ENCODE peak calls at places on chromosomes 12 and 14, in four cellular contexts. O is A549, T is transverse colon, V is upper lobe of left lung. M is an unnamed sample.

GRCh38 chr12:108679282-108679681 is 45.6 kb upstream of the SELPLG start:
- DNase-seq in O (no peak), T (no peak), V (no peak), M (peak)

GRCh38 chr12:12349711-12350665 is at the start of gene MANSC1:
- DNase-seq in O (peak), V (peak), T (peak), M (no peak)

GRCh38 chr12:129073157-129073915 is 220.1 kb downstream of the GLT1D1 start:
- DNase-seq in V (no peak), O (no peak), T (no peak), M (no peak)

GRCh38 chr12:124914392-124915248 is at the start of gene UBC:
- DNase-seq in T (peak), V (peak), O (peak), M (peak)

GRCh38 chr12:15188136-15188535 is 33.1 kb downstream of the RERG start:
- DNase-seq in T (no peak), V (no peak), O (no peak), M (no peak)

GRCh38 chr14:32382704-32383103 is 53.6 kb downstream of the AKAP6 start:
- DNase-seq in T (no peak), O (peak), V (no peak), M (no peak)

GRCh38 chr12:47763481-47764344 is 5.0 kb upstream of the RAPGEF3 start:
- DNase-seq in O (no peak), V (no peak), T (no peak), M (no peak)

GRCh38 chr14:75824328-75824727 is 157.5 kb downstream of the TGFB3 start:
- DNase-seq in T (no peak), V (no peak), O (no peak), M (no peak)

GRCh38 chr14:77337880-77338279 is 17.0 kb downstream of the GSTZ1 start:
- DNase-seq in T (no peak), V (no peak), O (no peak), M (no peak)

GRCh38 chr12:49565119-49565955 is 2.6 kb downstream of the MCRS1 start:
- DNase-seq in T (no peak), V (no peak), O (no peak), M (no peak)

GRCh38 chr14:26138764-26139445 is 458.9 kb downstream of the NOVA1 start:
- DNase-seq in T (no peak), V (no peak), O (peak), M (no peak)

GRCh38 chr12:109927622-109928021 is 27.5 kb downstream of the TCHP start:
- DNase-seq in T (peak), O (peak), V (no peak), M (no peak)

GRCh38 chr12:50765325-50765911 is 1.5 kb downstream of the ATF1 start:
- DNase-seq in O (peak), V (peak), T (peak), M (no peak)

GRCh38 chr14:92472860-92473259 is 40.7 kb upstream of the RIN3 start:
- DNase-seq in V (peak), O (no peak), T (peak), M (no peak)

GRCh38 chr12:21690704-21691368 is 33.2 kb upstream of the LDHB start:
- DNase-seq in V (no peak), O (no peak), T (no peak), M (no peak)
- TF ChIP-seq EP300 in V (no peak), O (no peak), T (no peak), M (no peak)

GRCh38 chr12:112340235-112340634 is 42.0 kb downstream of the HECTD4 start:
- DNase-seq in V (no peak), O (no peak), T (no peak), M (no peak)
- TF ChIP-seq CTCF in V (no peak), O (no peak), T (no peak), M (no peak)

DNA sequence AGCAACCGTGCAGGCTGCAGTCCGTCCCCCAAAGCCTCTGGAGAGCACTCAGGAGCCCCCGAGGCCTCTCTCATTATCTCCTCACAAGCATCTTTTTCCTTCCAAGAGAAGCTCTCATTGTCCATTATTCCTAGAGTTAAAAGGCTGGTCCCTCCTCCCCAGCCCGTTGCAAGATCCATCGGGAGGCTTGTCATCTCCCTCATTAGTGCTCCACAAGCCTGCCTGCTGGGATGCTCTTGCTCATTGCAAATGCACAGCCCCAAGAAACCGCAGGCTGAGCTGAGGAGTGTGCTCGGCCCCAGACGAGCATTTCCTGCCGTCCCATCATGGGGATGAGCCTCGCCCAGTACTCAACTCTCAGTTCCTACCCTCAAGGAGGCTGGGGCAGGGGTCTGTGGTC is 23.3 kb downstream of the NUAK1 start:
- DNase-seq in O (no peak), V (no peak), T (no peak), M (no peak)
- H3K27ac ChIP-seq in O (peak), V (no peak), T (no peak), M (no peak)

DNA sequence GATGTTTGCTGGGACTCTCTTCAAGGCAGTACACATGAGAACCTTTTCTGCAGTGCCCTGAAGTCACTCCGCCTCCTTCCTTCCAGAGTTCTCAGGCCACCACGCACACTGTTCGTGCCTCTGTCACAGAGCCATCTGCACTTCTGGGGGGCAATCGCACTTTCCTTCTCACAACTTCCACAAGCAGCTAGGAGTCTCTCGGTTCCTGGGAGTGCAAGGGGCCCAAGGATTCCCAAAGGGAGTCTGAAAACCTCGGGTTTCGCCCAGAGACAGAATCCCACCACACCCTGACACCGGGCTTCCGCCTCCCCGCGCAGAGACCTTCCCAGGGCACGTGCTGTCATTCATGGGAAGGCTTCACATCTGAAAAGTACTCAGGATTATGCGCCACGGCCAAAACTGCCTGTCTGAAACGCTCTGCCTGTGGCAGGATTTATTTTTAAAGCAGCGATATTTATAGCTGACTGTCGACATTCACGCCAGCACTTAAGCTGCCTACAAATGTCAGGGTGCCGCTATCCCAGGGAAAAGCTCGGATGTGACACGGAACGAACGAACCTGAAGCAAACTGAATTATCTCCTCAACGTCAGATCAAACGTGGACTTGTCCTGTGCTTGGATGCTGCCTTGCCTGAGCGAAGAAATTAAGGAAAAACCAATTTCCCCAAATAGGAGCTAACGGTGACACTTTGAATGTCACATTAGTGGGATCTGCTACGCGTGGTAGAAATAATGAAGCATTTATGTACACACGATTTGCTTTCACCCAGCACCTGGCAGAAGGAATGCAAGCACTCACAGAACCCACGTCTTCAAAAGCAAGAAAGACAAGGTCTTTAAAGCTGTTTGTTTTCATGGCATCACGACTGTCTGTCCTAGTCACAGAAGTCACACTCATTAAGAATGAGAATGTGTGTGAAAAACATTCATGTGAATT is 154.0 kb downstream of the PIWIL1 start:
- DNase-seq in O (no peak), V (no peak), T (no peak), M (no peak)
- TF ChIP-seq EP300 in O (no peak), V (no peak), T (no peak), M (no peak)

GRCh38 chr14:67763158-67763822 is 53.1 kb downstream of the ZFYVE26 start:
- DNase-seq in T (no peak), V (peak), O (peak), M (no peak)

GRCh38 chr14:67764496-67764895 is 51.9 kb downstream of the ZFYVE26 start:
- DNase-seq in O (peak), T (peak), V (no peak), M (no peak)

GRCh38 chr14:67768219-67768618 is 48.2 kb downstream of the ZFYVE26 start:
- DNase-seq in V (no peak), O (no peak), T (no peak), M (no peak)

GRCh38 chr14:67765192-67765834 is 51.1 kb downstream of the ZFYVE26 start:
- DNase-seq in T (no peak), V (no peak), O (no peak), M (no peak)

DNA sequence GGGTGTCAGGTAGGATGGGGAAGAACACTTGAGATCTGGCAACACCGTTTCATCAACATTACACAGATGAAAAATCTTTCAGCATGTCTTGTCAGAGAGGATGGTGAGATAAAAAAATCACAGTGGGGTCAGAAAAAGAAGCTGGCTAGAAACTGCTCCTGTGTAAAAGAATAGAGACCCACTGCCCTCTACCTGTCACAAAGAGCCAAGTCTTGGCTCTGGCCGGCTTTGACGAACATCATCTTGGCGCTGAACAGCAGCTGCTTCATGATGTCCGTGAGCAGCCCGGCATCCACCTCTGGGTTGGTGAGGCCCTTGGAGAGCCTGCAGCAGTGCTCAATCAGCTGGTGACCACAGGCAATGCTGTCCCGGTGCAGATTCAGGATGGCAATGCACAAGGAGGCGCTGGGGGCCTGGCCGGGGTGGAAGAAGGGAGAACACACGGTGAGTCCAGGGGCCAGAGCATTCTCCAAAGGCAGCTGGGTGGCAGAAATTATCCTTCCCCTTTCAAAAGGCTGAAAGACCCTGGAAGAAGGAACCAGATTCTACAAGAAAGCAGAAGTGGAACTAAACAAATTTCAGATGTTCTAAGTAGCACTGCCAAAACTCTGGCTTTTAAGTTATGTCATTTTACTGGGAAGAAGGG is 50.2 kb downstream of the ZFYVE26 start:
- DNase-seq in V (peak), O (peak), T (peak), M (no peak)
- TF ChIP-seq CTCF in V (no peak), O (peak), T (no peak), M (no peak)

DNA sequence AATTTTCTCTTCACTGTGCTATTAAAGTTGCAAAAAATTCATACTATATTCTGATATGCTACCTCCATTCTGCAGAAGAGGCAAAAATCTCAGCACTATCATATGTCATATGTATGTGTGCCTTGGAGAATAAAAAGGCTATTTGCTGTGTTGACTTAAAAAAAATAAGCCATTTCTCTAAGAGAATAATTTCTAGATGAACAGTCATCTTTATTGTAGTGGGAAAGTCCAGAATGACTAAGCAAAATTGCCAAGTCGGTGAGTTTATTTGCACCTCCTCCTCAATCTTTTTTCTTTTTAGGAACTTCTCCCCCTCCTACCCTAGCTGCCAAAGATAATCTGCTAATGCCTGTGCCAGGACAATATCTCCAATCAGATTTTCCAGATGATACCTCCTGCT is 353.8 kb upstream of the FAR2 start:
- DNase-seq in V (no peak), O (peak), T (no peak), M (no peak)
- H3K27ac ChIP-seq in V (no peak), O (peak), T (no peak), M (no peak)

M was measured in esophagus muscularis mucosa.